ENCODE peak calls at places on chromosomes 4 and X, in eight cellular contexts. One of them, this sample, is unnamed.

GRCh38 chr4:62661821-62662220 is 1461.7 kb downstream of the ADGRL3 start:
- DNase-seq in gastrocnemius medialis: no peak
- DNase-seq in NCI-H446 treated with DMSO at 0.1 percent for 48 hours: no peak
- DNase-seq in stimulated activated CD4-positive, alpha-beta T cell treated with anti-CD3 and anti-CD28 coated beads, TNF-alpha, amount 100 ng/mL, for 24 hours: no peak
- DNase-seq in astrocyte of the cerebellum: no peak
- DNase-seq in ureter: no peak
- DNase-seq in HEK293T: no peak
- DNase-seq in foreskin fibroblast: no peak
- DNase-seq in this sample: no peak

GRCh38 chrX:10608099-10608498 is 12.3 kb downstream of the MID1 start:
- DNase-seq in gastrocnemius medialis: no peak
- DNase-seq in NCI-H446 treated with DMSO at 0.1 percent for 48 hours: no peak
- DNase-seq in stimulated activated CD4-positive, alpha-beta T cell treated with anti-CD3 and anti-CD28 coated beads, TNF-alpha, amount 100 ng/mL, for 24 hours: no peak
- DNase-seq in astrocyte of the cerebellum: no peak
- DNase-seq in ureter: no peak
- DNase-seq in HEK293T: no peak
- DNase-seq in foreskin fibroblast: peak
- DNase-seq in this sample: no peak

GRCh38 chr4:8901335-8901734 is 29.7 kb upstream of the HMX1 start:
- DNase-seq in gastrocnemius medialis: no peak
- DNase-seq in NCI-H446 treated with DMSO at 0.1 percent for 48 hours: no peak
- DNase-seq in stimulated activated CD4-positive, alpha-beta T cell treated with anti-CD3 and anti-CD28 coated beads, TNF-alpha, amount 100 ng/mL, for 24 hours: no peak
- DNase-seq in astrocyte of the cerebellum: no peak
- DNase-seq in ureter: no peak
- DNase-seq in HEK293T: no peak
- DNase-seq in foreskin fibroblast: no peak
- DNase-seq in this sample: no peak

GRCh38 chr4:98446499-98447375 is 185.6 kb downstream of the RAP1GDS1 start:
- DNase-seq in gastrocnemius medialis: peak
- DNase-seq in NCI-H446 treated with DMSO at 0.1 percent for 48 hours: no peak
- DNase-seq in stimulated activated CD4-positive, alpha-beta T cell treated with anti-CD3 and anti-CD28 coated beads, TNF-alpha, amount 100 ng/mL, for 24 hours: no peak
- DNase-seq in astrocyte of the cerebellum: peak
- DNase-seq in ureter: no peak
- DNase-seq in HEK293T: no peak
- DNase-seq in foreskin fibroblast: peak
- DNase-seq in this sample: no peak

GRCh38 chr4:105389167-105389566 is 84.7 kb downstream of the PPA2 start:
- DNase-seq in gastrocnemius medialis: no peak
- DNase-seq in NCI-H446 treated with DMSO at 0.1 percent for 48 hours: no peak
- DNase-seq in stimulated activated CD4-positive, alpha-beta T cell treated with anti-CD3 and anti-CD28 coated beads, TNF-alpha, amount 100 ng/mL, for 24 hours: no peak
- DNase-seq in astrocyte of the cerebellum: no peak
- DNase-seq in ureter: no peak
- DNase-seq in HEK293T: no peak
- DNase-seq in foreskin fibroblast: peak
- DNase-seq in this sample: no peak

GRCh38 chrX:18920566-18920965 is 63.3 kb downstream of the PHKA2 start:
- DNase-seq in gastrocnemius medialis: no peak
- DNase-seq in NCI-H446 treated with DMSO at 0.1 percent for 48 hours: no peak
- DNase-seq in stimulated activated CD4-positive, alpha-beta T cell treated with anti-CD3 and anti-CD28 coated beads, TNF-alpha, amount 100 ng/mL, for 24 hours: no peak
- DNase-seq in astrocyte of the cerebellum: no peak
- DNase-seq in ureter: no peak
- DNase-seq in HEK293T: no peak
- DNase-seq in foreskin fibroblast: no peak
- DNase-seq in this sample: no peak

GRCh38 chrX:46268429-46268828 is 276.8 kb downstream of the ZNF674 start:
- DNase-seq in gastrocnemius medialis: no peak
- DNase-seq in NCI-H446 treated with DMSO at 0.1 percent for 48 hours: no peak
- DNase-seq in stimulated activated CD4-positive, alpha-beta T cell treated with anti-CD3 and anti-CD28 coated beads, TNF-alpha, amount 100 ng/mL, for 24 hours: no peak
- DNase-seq in astrocyte of the cerebellum: no peak
- DNase-seq in ureter: no peak
- DNase-seq in HEK293T: no peak
- DNase-seq in foreskin fibroblast: peak
- DNase-seq in this sample: no peak

GRCh38 chr4:138671106-138671505 is 344.5 kb upstream of the NOCT start:
- DNase-seq in gastrocnemius medialis: no peak
- DNase-seq in NCI-H446 treated with DMSO at 0.1 percent for 48 hours: no peak
- DNase-seq in stimulated activated CD4-positive, alpha-beta T cell treated with anti-CD3 and anti-CD28 coated beads, TNF-alpha, amount 100 ng/mL, for 24 hours: no peak
- DNase-seq in astrocyte of the cerebellum: no peak
- DNase-seq in ureter: no peak
- DNase-seq in HEK293T: no peak
- DNase-seq in foreskin fibroblast: no peak
- DNase-seq in this sample: no peak

GRCh38 chr4:127140306-127140705 is 492.5 kb upstream of the INTU start:
- DNase-seq in gastrocnemius medialis: no peak
- DNase-seq in NCI-H446 treated with DMSO at 0.1 percent for 48 hours: no peak
- DNase-seq in stimulated activated CD4-positive, alpha-beta T cell treated with anti-CD3 and anti-CD28 coated beads, TNF-alpha, amount 100 ng/mL, for 24 hours: no peak
- DNase-seq in astrocyte of the cerebellum: no peak
- DNase-seq in ureter: no peak
- DNase-seq in HEK293T: no peak
- DNase-seq in foreskin fibroblast: peak
- DNase-seq in this sample: peak

GRCh38 chr4:89496851-89497250 is 189.3 kb upstream of the GPRIN3 start:
- DNase-seq in gastrocnemius medialis: no peak
- DNase-seq in NCI-H446 treated with DMSO at 0.1 percent for 48 hours: no peak
- DNase-seq in stimulated activated CD4-positive, alpha-beta T cell treated with anti-CD3 and anti-CD28 coated beads, TNF-alpha, amount 100 ng/mL, for 24 hours: no peak
- DNase-seq in astrocyte of the cerebellum: peak
- DNase-seq in ureter: no peak
- DNase-seq in HEK293T: no peak
- DNase-seq in foreskin fibroblast: no peak
- DNase-seq in this sample: no peak

GRCh38 chrX:150643271-150643670 is 49.9 kb upstream of the MTMR1 start:
- DNase-seq in gastrocnemius medialis: no peak
- DNase-seq in NCI-H446 treated with DMSO at 0.1 percent for 48 hours: no peak
- DNase-seq in stimulated activated CD4-positive, alpha-beta T cell treated with anti-CD3 and anti-CD28 coated beads, TNF-alpha, amount 100 ng/mL, for 24 hours: no peak
- DNase-seq in astrocyte of the cerebellum: no peak
- DNase-seq in ureter: no peak
- DNase-seq in HEK293T: no peak
- DNase-seq in foreskin fibroblast: peak
- DNase-seq in this sample: no peak

GRCh38 chr4:76809594-76810305 is 88.2 kb downstream of the SOWAHB start:
- DNase-seq in gastrocnemius medialis: no peak
- DNase-seq in NCI-H446 treated with DMSO at 0.1 percent for 48 hours: no peak
- DNase-seq in stimulated activated CD4-positive, alpha-beta T cell treated with anti-CD3 and anti-CD28 coated beads, TNF-alpha, amount 100 ng/mL, for 24 hours: no peak
- DNase-seq in astrocyte of the cerebellum: no peak
- DNase-seq in ureter: no peak
- DNase-seq in HEK293T: no peak
- DNase-seq in foreskin fibroblast: peak
- DNase-seq in this sample: no peak

GRCh38 chrX:74550295-74550802 is 64.1 kb downstream of the RLIM start:
- DNase-seq in gastrocnemius medialis: peak
- DNase-seq in NCI-H446 treated with DMSO at 0.1 percent for 48 hours: peak
- DNase-seq in stimulated activated CD4-positive, alpha-beta T cell treated with anti-CD3 and anti-CD28 coated beads, TNF-alpha, amount 100 ng/mL, for 24 hours: peak
- DNase-seq in astrocyte of the cerebellum: peak
- DNase-seq in ureter: peak
- DNase-seq in HEK293T: peak
- DNase-seq in foreskin fibroblast: peak
- DNase-seq in this sample: peak

GRCh38 chrX:96438803-96439202 is 245.8 kb upstream of the DIAPH2 start:
- DNase-seq in gastrocnemius medialis: no peak
- DNase-seq in NCI-H446 treated with DMSO at 0.1 percent for 48 hours: no peak
- DNase-seq in stimulated activated CD4-positive, alpha-beta T cell treated with anti-CD3 and anti-CD28 coated beads, TNF-alpha, amount 100 ng/mL, for 24 hours: no peak
- DNase-seq in astrocyte of the cerebellum: no peak
- DNase-seq in ureter: no peak
- DNase-seq in HEK293T: no peak
- DNase-seq in foreskin fibroblast: peak
- DNase-seq in this sample: no peak

GRCh38 chr4:56907009-56907408 is 691 bp upstream of the REST start:
- DNase-seq in gastrocnemius medialis: no peak
- DNase-seq in NCI-H446 treated with DMSO at 0.1 percent for 48 hours: no peak
- DNase-seq in stimulated activated CD4-positive, alpha-beta T cell treated with anti-CD3 and anti-CD28 coated beads, TNF-alpha, amount 100 ng/mL, for 24 hours: no peak
- DNase-seq in astrocyte of the cerebellum: no peak
- DNase-seq in ureter: no peak
- DNase-seq in HEK293T: peak
- DNase-seq in foreskin fibroblast: no peak
- DNase-seq in this sample: no peak

GRCh38 chr4:174521800-174522182 is 497 bp downstream of the HPGD start:
- DNase-seq in gastrocnemius medialis: no peak
- DNase-seq in NCI-H446 treated with DMSO at 0.1 percent for 48 hours: no peak
- DNase-seq in stimulated activated CD4-positive, alpha-beta T cell treated with anti-CD3 and anti-CD28 coated beads, TNF-alpha, amount 100 ng/mL, for 24 hours: no peak
- DNase-seq in astrocyte of the cerebellum: no peak
- DNase-seq in ureter: peak
- DNase-seq in HEK293T: peak
- DNase-seq in foreskin fibroblast: no peak
- DNase-seq in this sample: peak

GRCh38 chrX:43108828-43109227 is 330.9 kb upstream of the PPP1R2C start:
- DNase-seq in gastrocnemius medialis: no peak
- DNase-seq in NCI-H446 treated with DMSO at 0.1 percent for 48 hours: no peak
- DNase-seq in stimulated activated CD4-positive, alpha-beta T cell treated with anti-CD3 and anti-CD28 coated beads, TNF-alpha, amount 100 ng/mL, for 24 hours: no peak
- DNase-seq in astrocyte of the cerebellum: no peak
- DNase-seq in ureter: no peak
- DNase-seq in HEK293T: no peak
- DNase-seq in foreskin fibroblast: no peak
- DNase-seq in this sample: no peak

GRCh38 chr4:124530464-124531077 is 182.0 kb downstream of the ANKRD50 start:
- DNase-seq in gastrocnemius medialis: no peak
- DNase-seq in NCI-H446 treated with DMSO at 0.1 percent for 48 hours: no peak
- DNase-seq in stimulated activated CD4-positive, alpha-beta T cell treated with anti-CD3 and anti-CD28 coated beads, TNF-alpha, amount 100 ng/mL, for 24 hours: no peak
- DNase-seq in astrocyte of the cerebellum: no peak
- DNase-seq in ureter: no peak
- DNase-seq in HEK293T: no peak
- DNase-seq in foreskin fibroblast: peak
- DNase-seq in this sample: no peak

GRCh38 chrX:34300871-34301270 is 168.8 kb upstream of the FAM47A start:
- DNase-seq in gastrocnemius medialis: no peak
- DNase-seq in NCI-H446 treated with DMSO at 0.1 percent for 48 hours: no peak
- DNase-seq in stimulated activated CD4-positive, alpha-beta T cell treated with anti-CD3 and anti-CD28 coated beads, TNF-alpha, amount 100 ng/mL, for 24 hours: no peak
- DNase-seq in astrocyte of the cerebellum: peak
- DNase-seq in ureter: no peak
- DNase-seq in HEK293T: peak
- DNase-seq in foreskin fibroblast: peak
- DNase-seq in this sample: peak

GRCh38 chr4:176548571-176548970 is 228.8 kb downstream of the SPCS3 start:
- DNase-seq in gastrocnemius medialis: no peak
- DNase-seq in NCI-H446 treated with DMSO at 0.1 percent for 48 hours: no peak
- DNase-seq in stimulated activated CD4-positive, alpha-beta T cell treated with anti-CD3 and anti-CD28 coated beads, TNF-alpha, amount 100 ng/mL, for 24 hours: no peak
- DNase-seq in astrocyte of the cerebellum: no peak
- DNase-seq in ureter: no peak
- DNase-seq in HEK293T: no peak
- DNase-seq in foreskin fibroblast: peak
- DNase-seq in this sample: no peak

GRCh38 chr4:127601029-127601428 is 31.7 kb upstream of the INTU start:
- DNase-seq in gastrocnemius medialis: no peak
- DNase-seq in NCI-H446 treated with DMSO at 0.1 percent for 48 hours: peak
- DNase-seq in stimulated activated CD4-positive, alpha-beta T cell treated with anti-CD3 and anti-CD28 coated beads, TNF-alpha, amount 100 ng/mL, for 24 hours: no peak
- DNase-seq in astrocyte of the cerebellum: no peak
- DNase-seq in ureter: no peak
- DNase-seq in HEK293T: no peak
- DNase-seq in foreskin fibroblast: peak
- DNase-seq in this sample: no peak

GRCh38 chrX:44708470-44708869 is 135.4 kb upstream of the DUSP21 start:
- DNase-seq in gastrocnemius medialis: no peak
- DNase-seq in NCI-H446 treated with DMSO at 0.1 percent for 48 hours: no peak
- DNase-seq in stimulated activated CD4-positive, alpha-beta T cell treated with anti-CD3 and anti-CD28 coated beads, TNF-alpha, amount 100 ng/mL, for 24 hours: no peak
- DNase-seq in astrocyte of the cerebellum: no peak
- DNase-seq in ureter: no peak
- DNase-seq in HEK293T: no peak
- DNase-seq in foreskin fibroblast: no peak
- DNase-seq in this sample: no peak

GRCh38 chr4:149790172-149790907 is 25.3 kb downstream of the IQCM start:
- DNase-seq in gastrocnemius medialis: no peak
- DNase-seq in NCI-H446 treated with DMSO at 0.1 percent for 48 hours: no peak
- DNase-seq in stimulated activated CD4-positive, alpha-beta T cell treated with anti-CD3 and anti-CD28 coated beads, TNF-alpha, amount 100 ng/mL, for 24 hours: no peak
- DNase-seq in astrocyte of the cerebellum: no peak
- DNase-seq in ureter: no peak
- DNase-seq in HEK293T: no peak
- DNase-seq in foreskin fibroblast: peak
- DNase-seq in this sample: no peak

GRCh38 chr4:163161536-163162205 is 5.0 kb downstream of the NAF1 start:
- DNase-seq in gastrocnemius medialis: no peak
- DNase-seq in NCI-H446 treated with DMSO at 0.1 percent for 48 hours: no peak
- DNase-seq in stimulated activated CD4-positive, alpha-beta T cell treated with anti-CD3 and anti-CD28 coated beads, TNF-alpha, amount 100 ng/mL, for 24 hours: no peak
- DNase-seq in astrocyte of the cerebellum: no peak
- DNase-seq in ureter: no peak
- DNase-seq in HEK293T: no peak
- DNase-seq in foreskin fibroblast: peak
- DNase-seq in this sample: no peak

GRCh38 chrX:78673256-78673655 is 14.1 kb upstream of the RTL3 start:
- DNase-seq in gastrocnemius medialis: no peak
- DNase-seq in NCI-H446 treated with DMSO at 0.1 percent for 48 hours: no peak
- DNase-seq in stimulated activated CD4-positive, alpha-beta T cell treated with anti-CD3 and anti-CD28 coated beads, TNF-alpha, amount 100 ng/mL, for 24 hours: no peak
- DNase-seq in astrocyte of the cerebellum: no peak
- DNase-seq in ureter: no peak
- DNase-seq in HEK293T: no peak
- DNase-seq in foreskin fibroblast: peak
- DNase-seq in this sample: no peak

GRCh38 chr4:72951628-72952027 is 117.9 kb downstream of the COX18 start:
- DNase-seq in gastrocnemius medialis: no peak
- DNase-seq in NCI-H446 treated with DMSO at 0.1 percent for 48 hours: no peak
- DNase-seq in stimulated activated CD4-positive, alpha-beta T cell treated with anti-CD3 and anti-CD28 coated beads, TNF-alpha, amount 100 ng/mL, for 24 hours: no peak
- DNase-seq in astrocyte of the cerebellum: no peak
- DNase-seq in ureter: no peak
- DNase-seq in HEK293T: no peak
- DNase-seq in foreskin fibroblast: no peak
- DNase-seq in this sample: no peak

GRCh38 chrX:154308108-154308946 is 12.7 kb downstream of the TKTL1 start:
- DNase-seq in gastrocnemius medialis: peak
- DNase-seq in NCI-H446 treated with DMSO at 0.1 percent for 48 hours: no peak
- DNase-seq in stimulated activated CD4-positive, alpha-beta T cell treated with anti-CD3 and anti-CD28 coated beads, TNF-alpha, amount 100 ng/mL, for 24 hours: peak
- DNase-seq in astrocyte of the cerebellum: no peak
- DNase-seq in ureter: peak
- DNase-seq in HEK293T: peak
- DNase-seq in foreskin fibroblast: peak
- DNase-seq in this sample: peak